ENCODE peak calls at places on chromosomes 13 and 19, in seven cellular contexts. One of them, this sample, is unnamed.

GRCh38 chr19:18203408-18203862 is 407 bp downstream of the RAB3A start:
- DNase-seq in H9: no peak
- DNase-seq in mesenchymal stem cell: no peak
- DNase-seq in neuronal stem cell: no peak
- DNase-seq in trophoblast cell: no peak
- DNase-seq in H1: no peak
- DNase-seq in mesendoderm: no peak
- DNase-seq in this sample: no peak

GRCh38 chr13:109448629-109449028 is 337.8 kb downstream of the IRS2 start:
- DNase-seq in H9: no peak
- DNase-seq in mesenchymal stem cell: no peak
- DNase-seq in neuronal stem cell: no peak
- DNase-seq in trophoblast cell: no peak
- DNase-seq in H1: no peak
- DNase-seq in mesendoderm: no peak
- DNase-seq in this sample: no peak

GRCh38 chr13:34201050-34201913 is 383.3 kb downstream of the RFC3 start:
- DNase-seq in H9: no peak
- DNase-seq in mesenchymal stem cell: no peak
- DNase-seq in neuronal stem cell: no peak
- DNase-seq in trophoblast cell: no peak
- DNase-seq in H1: no peak
- DNase-seq in mesendoderm: no peak
- DNase-seq in this sample: peak; percentile 61

GRCh38 chr13:77372275-77372674 is 45.4 kb upstream of the MYCBP2 start:
- DNase-seq in H9: no peak
- DNase-seq in mesenchymal stem cell: peak; percentile 76
- DNase-seq in neuronal stem cell: no peak
- DNase-seq in trophoblast cell: no peak
- DNase-seq in H1: no peak
- DNase-seq in mesendoderm: no peak
- DNase-seq in this sample: no peak

GRCh38 chr19:29680447-29680846 is 15.2 kb downstream of the PLEKHF1 start:
- DNase-seq in H9: no peak
- DNase-seq in mesenchymal stem cell: no peak
- DNase-seq in neuronal stem cell: no peak
- DNase-seq in trophoblast cell: no peak
- DNase-seq in H1: no peak
- DNase-seq in mesendoderm: no peak
- DNase-seq in this sample: no peak

GRCh38 chr19:19338082-19338481 is 17.5 kb downstream of the MAU2 start:
- DNase-seq in H9: no peak
- DNase-seq in mesenchymal stem cell: no peak
- DNase-seq in neuronal stem cell: no peak
- DNase-seq in trophoblast cell: no peak
- DNase-seq in H1: no peak
- DNase-seq in mesendoderm: no peak
- DNase-seq in this sample: peak; percentile 19

GRCh38 chr13:24683833-24684599 is 3.8 kb downstream of the ATP12A start:
- DNase-seq in H9: peak; percentile 86
- DNase-seq in mesenchymal stem cell: peak; percentile 40
- DNase-seq in neuronal stem cell: peak; percentile 59
- DNase-seq in trophoblast cell: no peak
- DNase-seq in H1: no peak
- DNase-seq in mesendoderm: peak; percentile 90
- DNase-seq in this sample: peak; percentile 23

GRCh38 chr19:49094505-49095482 is 9.5 kb downstream of the SNRNP70 start:
- DNase-seq in H9: no peak
- DNase-seq in mesenchymal stem cell: no peak
- DNase-seq in neuronal stem cell: no peak
- DNase-seq in trophoblast cell: no peak
- DNase-seq in H1: no peak
- DNase-seq in mesendoderm: no peak
- DNase-seq in this sample: no peak

GRCh38 chr19:32189956-32190706 is 155.3 kb upstream of the ZNF507 start:
- DNase-seq in H9: no peak
- DNase-seq in mesenchymal stem cell: no peak
- DNase-seq in neuronal stem cell: no peak
- DNase-seq in trophoblast cell: no peak
- DNase-seq in H1: no peak
- DNase-seq in mesendoderm: no peak
- DNase-seq in this sample: no peak

GRCh38 chr19:32191921-32192320 is 153.5 kb upstream of the ZNF507 start:
- DNase-seq in H9: no peak
- DNase-seq in mesenchymal stem cell: no peak
- DNase-seq in neuronal stem cell: no peak
- DNase-seq in trophoblast cell: no peak
- DNase-seq in H1: no peak
- DNase-seq in mesendoderm: no peak
- DNase-seq in this sample: no peak

GRCh38 chr19:32186542-32187330 is 158.7 kb upstream of the ZNF507 start:
- DNase-seq in H9: no peak
- DNase-seq in mesenchymal stem cell: no peak
- DNase-seq in neuronal stem cell: no peak
- DNase-seq in trophoblast cell: no peak
- DNase-seq in H1: no peak
- DNase-seq in mesendoderm: no peak
- DNase-seq in this sample: no peak

GRCh38 chr19:32188921-32189320 is 156.5 kb upstream of the ZNF507 start:
- DNase-seq in H9: no peak
- DNase-seq in mesenchymal stem cell: no peak
- DNase-seq in neuronal stem cell: no peak
- DNase-seq in trophoblast cell: no peak
- DNase-seq in H1: no peak
- DNase-seq in mesendoderm: no peak
- DNase-seq in this sample: no peak
- H4K8ac ChIP-seq in H9: no peak overlapping the region
- H4K8ac ChIP-seq in mesenchymal stem cell: no peak overlapping the region
- H4K8ac ChIP-seq in neuronal stem cell: no peak overlapping the region
- H4K8ac ChIP-seq in trophoblast cell: no peak overlapping the region
- H4K8ac ChIP-seq in H1: no peak overlapping the region
- H4K8ac ChIP-seq in mesendoderm: no peak overlapping the region
- H4K8ac ChIP-seq in this sample: no peak overlapping the region

DNA sequence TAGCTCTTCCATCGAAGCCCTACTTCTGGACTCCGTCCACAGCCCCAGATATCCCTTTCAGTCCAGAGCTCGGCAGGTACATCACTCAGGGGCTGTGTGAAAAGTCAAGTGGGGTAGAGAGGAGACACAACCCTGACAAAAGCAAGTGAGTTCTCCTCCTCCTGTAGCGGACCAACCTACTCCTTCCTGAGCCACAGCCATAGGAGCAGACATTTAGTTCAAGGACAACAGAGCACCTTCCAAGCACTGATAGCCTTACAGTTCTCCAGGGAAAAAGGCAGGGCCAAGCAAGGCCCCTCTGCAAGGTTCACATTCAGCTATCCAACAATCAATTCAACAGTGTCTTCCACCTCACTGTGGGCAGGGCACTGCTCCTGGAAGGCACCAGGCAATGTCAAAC is 89.0 kb downstream of the FGF14 start:
- DNase-seq in H9: no peak
- DNase-seq in mesenchymal stem cell: no peak
- DNase-seq in neuronal stem cell: no peak
- DNase-seq in trophoblast cell: no peak
- DNase-seq in H1: no peak
- DNase-seq in mesendoderm: no peak
- DNase-seq in this sample: no peak
- H4K8ac ChIP-seq in H9: no peak overlapping the region
- H4K8ac ChIP-seq in mesenchymal stem cell: no peak overlapping the region
- H4K8ac ChIP-seq in neuronal stem cell: no peak overlapping the region
- H4K8ac ChIP-seq in trophoblast cell: no peak overlapping the region
- H4K8ac ChIP-seq in H1: no peak overlapping the region
- H4K8ac ChIP-seq in mesendoderm: no peak overlapping the region
- H4K8ac ChIP-seq in this sample: no peak overlapping the region

GRCh38 chr13:43728411-43728810 is 58.4 kb downstream of the ENOX1 start:
- DNase-seq in H9: no peak
- DNase-seq in mesenchymal stem cell: peak; percentile 60
- DNase-seq in neuronal stem cell: no peak
- DNase-seq in trophoblast cell: no peak
- DNase-seq in H1: no peak
- DNase-seq in mesendoderm: no peak
- DNase-seq in this sample: no peak

GRCh38 chr13:43730642-43731041 is 56.1 kb downstream of the ENOX1 start:
- DNase-seq in H9: no peak
- DNase-seq in mesenchymal stem cell: peak; percentile 85
- DNase-seq in neuronal stem cell: no peak
- DNase-seq in trophoblast cell: no peak
- DNase-seq in H1: no peak
- DNase-seq in mesendoderm: no peak
- DNase-seq in this sample: peak; percentile 80

GRCh38 chr13:43720780-43721397 is 65.9 kb downstream of the ENOX1 start:
- DNase-seq in H9: no peak
- DNase-seq in mesenchymal stem cell: peak; percentile 70
- DNase-seq in neuronal stem cell: no peak
- DNase-seq in trophoblast cell: no peak
- DNase-seq in H1: no peak
- DNase-seq in mesendoderm: no peak
- DNase-seq in this sample: peak; percentile 41

GRCh38 chr13:43725460-43725859 is 61.3 kb downstream of the ENOX1 start:
- DNase-seq in H9: no peak
- DNase-seq in mesenchymal stem cell: no peak
- DNase-seq in neuronal stem cell: no peak
- DNase-seq in trophoblast cell: no peak
- DNase-seq in H1: no peak
- DNase-seq in mesendoderm: no peak
- DNase-seq in this sample: no peak
- H4K8ac ChIP-seq in H9: no peak overlapping the region
- H4K8ac ChIP-seq in mesenchymal stem cell: no peak overlapping the region
- H4K8ac ChIP-seq in neuronal stem cell: no peak overlapping the region
- H4K8ac ChIP-seq in trophoblast cell: no peak overlapping the region
- H4K8ac ChIP-seq in H1: no peak overlapping the region
- H4K8ac ChIP-seq in mesendoderm: no peak overlapping the region
- H4K8ac ChIP-seq in this sample: no peak overlapping the region

GRCh38 chr13:74841123-74841522 is 640.8 kb downstream of the TBC1D4 start:
- DNase-seq in H9: no peak
- DNase-seq in mesenchymal stem cell: no peak
- DNase-seq in neuronal stem cell: no peak
- DNase-seq in trophoblast cell: no peak
- DNase-seq in H1: no peak
- DNase-seq in mesendoderm: no peak
- DNase-seq in this sample: no peak
- H4K8ac ChIP-seq in H9: no peak overlapping the region
- H4K8ac ChIP-seq in mesenchymal stem cell: no peak overlapping the region
- H4K8ac ChIP-seq in neuronal stem cell: no peak overlapping the region
- H4K8ac ChIP-seq in trophoblast cell: no peak overlapping the region
- H4K8ac ChIP-seq in H1: no peak overlapping the region
- H4K8ac ChIP-seq in mesendoderm: no peak overlapping the region
- H4K8ac ChIP-seq in this sample: no peak overlapping the region

GRCh38 chr13:100382787-100383186 is 205.8 kb downstream of the GGACT start:
- DNase-seq in H9: no peak
- DNase-seq in mesenchymal stem cell: peak; percentile 23
- DNase-seq in neuronal stem cell: no peak
- DNase-seq in trophoblast cell: no peak
- DNase-seq in H1: no peak
- DNase-seq in mesendoderm: no peak
- DNase-seq in this sample: peak; percentile 74
- H4K8ac ChIP-seq in H9: no peak overlapping the region
- H4K8ac ChIP-seq in mesenchymal stem cell: no peak overlapping the region
- H4K8ac ChIP-seq in neuronal stem cell: no peak overlapping the region
- H4K8ac ChIP-seq in trophoblast cell: no peak overlapping the region
- H4K8ac ChIP-seq in H1: no peak overlapping the region
- H4K8ac ChIP-seq in mesendoderm: no peak overlapping the region
- H4K8ac ChIP-seq in this sample: no peak overlapping the region

GRCh38 chr13:31794452-31794851 is 55.1 kb downstream of the RXFP2 start:
- DNase-seq in H9: no peak
- DNase-seq in mesenchymal stem cell: no peak
- DNase-seq in neuronal stem cell: no peak
- DNase-seq in trophoblast cell: no peak
- DNase-seq in H1: no peak
- DNase-seq in mesendoderm: no peak
- DNase-seq in this sample: no peak

GRCh38 chr13:31801088-31801487 is 61.8 kb downstream of the RXFP2 start:
- DNase-seq in H9: no peak
- DNase-seq in mesenchymal stem cell: no peak
- DNase-seq in neuronal stem cell: no peak
- DNase-seq in trophoblast cell: no peak
- DNase-seq in H1: no peak
- DNase-seq in mesendoderm: no peak
- DNase-seq in this sample: no peak

GRCh38 chr13:31793246-31793645 is 53.9 kb downstream of the RXFP2 start:
- DNase-seq in H9: no peak
- DNase-seq in mesenchymal stem cell: no peak
- DNase-seq in neuronal stem cell: no peak
- DNase-seq in trophoblast cell: no peak
- DNase-seq in H1: no peak
- DNase-seq in mesendoderm: no peak
- DNase-seq in this sample: peak; percentile 66

GRCh38 chr13:31798189-31798588 is 58.9 kb downstream of the RXFP2 start:
- DNase-seq in H9: no peak
- DNase-seq in mesenchymal stem cell: no peak
- DNase-seq in neuronal stem cell: no peak
- DNase-seq in trophoblast cell: no peak
- DNase-seq in H1: no peak
- DNase-seq in mesendoderm: no peak
- DNase-seq in this sample: no peak

GRCh38 chr13:31797154-31797775 is 57.9 kb downstream of the RXFP2 start:
- DNase-seq in H9: no peak
- DNase-seq in mesenchymal stem cell: peak; percentile 42
- DNase-seq in neuronal stem cell: peak; percentile 4
- DNase-seq in trophoblast cell: no peak
- DNase-seq in H1: no peak
- DNase-seq in mesendoderm: peak; percentile 37
- DNase-seq in this sample: peak; percentile 55
- H4K8ac ChIP-seq in H9: no peak overlapping the region
- H4K8ac ChIP-seq in mesenchymal stem cell: no peak overlapping the region
- H4K8ac ChIP-seq in neuronal stem cell: no peak overlapping the region
- H4K8ac ChIP-seq in trophoblast cell: no peak overlapping the region
- H4K8ac ChIP-seq in H1: no peak overlapping the region
- H4K8ac ChIP-seq in mesendoderm: no peak overlapping the region
- H4K8ac ChIP-seq in this sample: no peak overlapping the region

DNA sequence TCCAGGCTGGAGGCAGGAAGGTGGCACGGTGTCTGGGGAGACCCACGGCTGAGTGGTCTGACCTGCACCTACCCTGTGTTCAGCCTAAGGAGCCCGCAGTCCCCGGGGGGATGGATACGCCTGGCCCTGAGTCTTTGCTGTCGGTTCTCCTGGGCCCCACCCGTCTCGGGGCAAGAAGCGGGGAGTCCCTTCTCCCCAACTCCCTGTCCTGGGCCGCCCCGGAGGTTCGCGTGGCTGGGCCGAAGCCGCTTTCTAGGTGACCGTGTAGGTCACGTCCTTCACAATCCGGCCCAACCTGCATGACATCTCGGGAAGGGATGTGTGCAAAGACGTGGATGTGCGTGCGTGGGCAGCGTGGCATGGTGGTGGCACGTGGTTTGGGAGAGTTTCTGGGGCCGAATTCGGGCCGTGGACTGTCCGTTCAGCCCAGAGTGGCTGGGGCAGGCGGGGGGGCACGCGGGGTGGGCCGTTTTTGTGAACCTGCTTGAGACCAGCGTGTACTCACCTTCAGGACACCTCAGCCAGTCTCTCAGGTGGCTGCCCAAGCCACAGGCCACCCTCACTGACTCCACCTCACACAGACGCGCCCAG is 103.3 kb downstream of the PTPRS start:
- DNase-seq in H9: no peak
- DNase-seq in mesenchymal stem cell: no peak
- DNase-seq in neuronal stem cell: no peak
- DNase-seq in trophoblast cell: no peak
- DNase-seq in H1: no peak
- DNase-seq in mesendoderm: no peak
- DNase-seq in this sample: no peak
- H4K8ac ChIP-seq in H9: no peak overlapping the region
- H4K8ac ChIP-seq in mesenchymal stem cell: no peak overlapping the region
- H4K8ac ChIP-seq in neuronal stem cell: no peak overlapping the region
- H4K8ac ChIP-seq in trophoblast cell: no peak overlapping the region
- H4K8ac ChIP-seq in H1: no peak overlapping the region
- H4K8ac ChIP-seq in mesendoderm: no peak overlapping the region
- H4K8ac ChIP-seq in this sample: no peak overlapping the region

This sample was measured in IMR-90.